ENCODE peak calls at places on chromosomes 12 and 14, in seven cellular contexts. I, Y, F, B, A, X and R are unnamed samples.

GRCh38 chr12:113207621-113208040 is 13.6 kb upstream of the TPCN1 start:
- DNase-seq in F (no peak), Y (no peak), A (no peak), X (no peak), B (no peak), I (no peak), R (no peak)

GRCh38 chr14:91009501-91010152 is 50.8 kb downstream of the RPS6KA5 start:
- DNase-seq in F (no peak), I (peak; percentile 71), A (no peak), X (no peak), Y (no peak), B (no peak), R (no peak)

GRCh38 chr12:131636940-131637750 is 73.7 kb upstream of the SFSWAP start:
- DNase-seq in A (peak; percentile 38), I (no peak), Y (no peak), B (no peak), X (no peak), F (no peak), R (no peak)

GRCh38 chr14:24368215-24368561 is 204 bp downstream of the NFATC4 start:
- DNase-seq in X (no peak), Y (no peak), B (peak; percentile 64), I (peak; percentile 41), F (no peak), A (peak; percentile 73), R (no peak)

GRCh38 chr12:62288328-62288727 is 28.1 kb downstream of the USP15 start:
- DNase-seq in B (no peak), X (no peak), A (no peak), I (no peak), Y (no peak), F (no peak), R (no peak)

GRCh38 chr14:36659822-36660735 is 1.6 kb upstream of the PAX9 start:
- DNase-seq in F (peak; percentile 54), I (peak; percentile 13), B (no peak), X (no peak), A (peak; percentile 59), Y (no peak), R (no peak)

GRCh38 chr12:46553911-46554310 is 181.3 kb upstream of the SLC38A2 start:
- DNase-seq in Y (peak; percentile 58), B (no peak), F (peak; percentile 27), A (no peak), X (no peak), I (no peak), R (no peak)

GRCh38 chr12:131217024-131217586 is 263.4 kb downstream of the ADGRD1 start:
- DNase-seq in A (peak; percentile 73), X (no peak), F (no peak), I (no peak), B (no peak), Y (no peak), R (no peak)

GRCh38 chr12:96878704-96879103 is 28.4 kb upstream of the NEDD1 start:
- DNase-seq in X (peak; percentile 71), A (no peak), I (no peak), B (no peak), Y (no peak), F (no peak), R (no peak)

GRCh38 chr14:95068521-95068920 is 88.8 kb downstream of the DICER1 start:
- DNase-seq in I (no peak), B (no peak), Y (no peak), F (no peak), A (peak; percentile 84), X (no peak), R (no peak)

GRCh38 chr12:109600481-109600880 is 26.9 kb downstream of the MVK start:
- DNase-seq in A (no peak), I (no peak), Y (no peak), X (no peak), B (no peak), F (no peak), R (no peak)

GRCh38 chr12:9319044-9319841 is 111.0 kb upstream of the PZP start:
- DNase-seq in B (no peak), I (no peak), X (no peak), A (no peak), F (no peak), Y (no peak), R (no peak)

GRCh38 chr14:98984719-98985041 is 287.3 kb downstream of the BCL11B start:
- DNase-seq in I (no peak), F (no peak), X (no peak), B (peak; percentile 68), Y (no peak), A (peak; percentile 44), R (peak; percentile 73)

GRCh38 chr12:114314403-114314802 is 91.5 kb downstream of the TBX5 start:
- DNase-seq in A (no peak), Y (no peak), I (no peak), X (no peak), B (no peak), F (no peak), R (no peak)

GRCh38 chr12:5554711-5555110 is 122.8 kb downstream of the NTF3 start:
- DNase-seq in F (no peak), X (peak; percentile 70), I (no peak), Y (peak; percentile 43), B (no peak), A (peak; percentile 17), R (no peak)

GRCh38 chr14:91185721-91186120 is 58.8 kb downstream of the GPR68 start:
- DNase-seq in B (no peak), A (no peak), X (no peak), Y (no peak), F (no peak), I (no peak), R (no peak)

GRCh38 chr12:18752280-18752920 is 14.5 kb downstream of the CAPZA3 start:
- DNase-seq in I (no peak), F (peak; percentile 11), Y (peak; percentile 75), X (peak; percentile 96), B (no peak), A (peak; percentile 96), R (no peak)

GRCh38 chr12:64733857-64734256 is 25.3 kb downstream of the GNS start:
- DNase-seq in I (no peak), F (peak; percentile 94), A (no peak), B (no peak), Y (no peak), X (no peak), R (no peak)

GRCh38 chr12:118136559-118137003 is 657 bp downstream of the PEBP1 start:
- DNase-seq in F (peak; percentile 55), B (peak; percentile 72), Y (no peak), I (peak; percentile 69), X (no peak), A (peak; percentile 83), R (no peak)

GRCh38 chr14:79608426-79608825 is 602.9 kb downstream of the DIO2 start:
- DNase-seq in I (no peak), B (no peak), F (peak; percentile 18), X (no peak), A (no peak), Y (no peak), R (no peak)

GRCh38 chr12:3252416-3252815 is 175.2 kb downstream of the TSPAN9 start:
- DNase-seq in B (peak; percentile 66), Y (peak; percentile 19), I (no peak), X (no peak), F (no peak), A (no peak), R (no peak)

GRCh38 chr14:100297320-100298300 is 8.6 kb downstream of the SLC25A29 start:
- DNase-seq in X (no peak), F (no peak), B (peak; percentile 73), A (no peak), I (peak; percentile 91), Y (no peak), R (no peak)

GRCh38 chr14:69750495-69750894 is 16.4 kb upstream of the SRSF5 start:
- DNase-seq in B (no peak), Y (no peak), X (no peak), A (no peak), I (no peak), F (no peak), R (peak; percentile 57)

GRCh38 chr14:101116486-101117130 is 213.1 kb upstream of the RTL1 start:
- DNase-seq in B (no peak), I (no peak), A (peak; percentile 53), F (no peak), Y (no peak), X (no peak), R (peak; percentile 76)

GRCh38 chr12:114254172-114254571 is 151.8 kb downstream of the TBX5 start:
- DNase-seq in A (no peak), B (no peak), Y (no peak), X (no peak), I (no peak), F (no peak), R (no peak)

DNA sequence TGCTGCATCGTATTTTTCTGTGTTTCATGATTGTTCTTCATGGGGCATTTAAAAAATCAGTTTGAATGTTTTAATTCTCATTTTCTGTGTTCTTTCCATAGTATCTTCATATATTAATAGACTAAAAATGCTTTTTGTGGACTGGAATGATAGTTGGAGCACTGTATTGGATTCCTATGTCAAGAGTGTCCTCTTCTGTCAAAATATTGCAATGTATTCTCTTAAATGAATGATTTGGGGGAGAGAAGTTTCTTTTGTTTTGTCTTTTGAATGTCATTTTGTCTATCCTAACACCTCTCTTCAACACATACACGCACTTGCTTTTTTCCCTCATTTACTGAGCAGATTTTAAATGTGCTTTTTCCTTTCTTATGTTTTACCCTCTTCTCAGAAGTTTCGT is 4.7 kb upstream of the EIF2S3B start:
- DNase-seq in Y (no peak), A (no peak), X (no peak), B (no peak), I (no peak), F (peak; percentile 34), R (no peak)
- TF ChIP-seq CTCF in Y (peak; percentile 36), A (no peak), X (no peak), B (no peak), I (no peak), F (peak; percentile 47), R (peak; percentile 73)

GRCh38 chr12:110699591-110700445 is 10.9 kb upstream of the HVCN1 start:
- DNase-seq in B (no peak), A (peak; percentile 70), F (no peak), Y (no peak), I (no peak), X (no peak), R (no peak)
- TF ChIP-seq CTCF in B (no peak), A (peak; percentile 49), F (no peak), Y (no peak), I (peak; percentile 12), X (no peak), R (no peak)

GRCh38 chr12:124578445-124578844 is 11.0 kb upstream of the NCOR2 start:
- DNase-seq in I (no peak), X (no peak), F (no peak), A (peak; percentile 72), Y (no peak), B (no peak), R (no peak)
- TF ChIP-seq CTCF in I (no peak), X (no peak), F (peak; percentile 44), A (peak; percentile 46), Y (no peak), B (no peak), R (no peak)

GRCh38 chr14:102775855-102776760 is 1.1 kb upstream of the TRAF3 start:
- DNase-seq in F (peak; percentile 65), X (peak; percentile 40), B (peak; percentile 69), Y (no peak), A (peak; percentile 63), I (no peak), R (no peak)

GRCh38 chr14:102776761-102777710 is at the start of gene TRAF3:
- DNase-seq in B (peak; percentile 87), A (peak; percentile 74), X (no peak), F (peak; percentile 71), I (peak; percentile 94), Y (no peak), R (peak; percentile 88)

GRCh38 chr14:102777711-102778615 is 714 bp downstream of the TRAF3 start:
- DNase-seq in A (peak; percentile 62), Y (no peak), B (no peak), I (no peak), F (peak; percentile 27), X (no peak), R (no peak)

GRCh38 chr14:102772781-102773570 is 4.3 kb upstream of the TRAF3 start:
- DNase-seq in F (no peak), Y (no peak), A (peak; percentile 89), I (no peak), X (no peak), B (peak; percentile 49), R (no peak)

GRCh38 chr14:102774391-102775153 is 2.7 kb upstream of the TRAF3 start:
- DNase-seq in A (peak; percentile 84), X (no peak), B (peak; percentile 44), I (peak; percentile 78), F (peak; percentile 81), Y (no peak), R (no peak)
- TF ChIP-seq CTCF in A (peak; percentile 85), X (peak; percentile 91), B (peak; percentile 57), I (peak; percentile 68), F (peak; percentile 86), Y (peak; percentile 88), R (peak; percentile 84)